ENCODE peak calls at places on chromosomes 7 and 10, in seven cellular contexts. W, I, K, T, F, D and M are unnamed samples.

GRCh38 chr10:92436611-92437010 is 137.3 kb downstream of the IDE start:
- DNase-seq in D (no peak), F (no peak), K (no peak), I (no peak), T (no peak), W (no peak), M (no peak)

GRCh38 chr7:11343818-11344413 is 370.2 kb downstream of the PHF14 start:
- DNase-seq in I (peak), K (peak), D (peak), T (peak), W (no peak), F (no peak), M (peak)

GRCh38 chr10:6455592-6455991 is 124.5 kb downstream of the PRKCQ start:
- DNase-seq in W (no peak), K (no peak), I (no peak), T (no peak), F (no peak), D (no peak), M (no peak)

GRCh38 chr10:132796846-132797245 is 10.9 kb upstream of the NKX6-2 start:
- DNase-seq in I (no peak), F (no peak), D (no peak), K (no peak), T (no peak), W (no peak), M (no peak)

GRCh38 chr7:27156901-27157716 is 634 bp upstream of the HOXA7 start:
- DNase-seq in K (peak), W (no peak), I (no peak), F (peak), T (no peak), D (peak), M (no peak)

GRCh38 chr7:41437257-41438196 is 265.4 kb downstream of the INHBA start:
- DNase-seq in F (no peak), I (no peak), T (peak), W (no peak), D (no peak), K (peak), M (no peak)

GRCh38 chr7:151793531-151793935 is 83.4 kb downstream of the PRKAG2 start:
- DNase-seq in I (no peak), T (peak), K (peak), F (no peak), W (no peak), D (no peak), M (no peak)

GRCh38 chr7:68424643-68425297 is 1173.5 kb upstream of the AUTS2 start:
- DNase-seq in F (no peak), W (no peak), D (no peak), I (no peak), K (no peak), T (no peak), M (no peak)

GRCh38 chr7:18829518-18830252 is 287.8 kb downstream of the TWIST1 start:
- DNase-seq in D (no peak), K (peak), T (peak), I (peak), F (no peak), W (no peak), M (no peak)

GRCh38 chr7:96237040-96237439 is 84.9 kb downstream of the SLC25A13 start:
- DNase-seq in W (no peak), I (no peak), F (no peak), K (no peak), T (no peak), D (no peak), M (no peak)

GRCh38 chr7:115704884-115705283 is 325.7 kb downstream of the TFEC start:
- DNase-seq in T (no peak), F (no peak), I (no peak), D (no peak), K (no peak), W (no peak), M (no peak)

GRCh38 chr7:115709664-115710063 is 320.9 kb downstream of the TFEC start:
- DNase-seq in W (no peak), D (no peak), T (no peak), F (no peak), I (no peak), K (no peak), M (no peak)

GRCh38 chr7:115707684-115708341 is 322.8 kb downstream of the TFEC start:
- DNase-seq in F (no peak), W (no peak), K (no peak), T (no peak), I (no peak), D (no peak), M (no peak)

DNA sequence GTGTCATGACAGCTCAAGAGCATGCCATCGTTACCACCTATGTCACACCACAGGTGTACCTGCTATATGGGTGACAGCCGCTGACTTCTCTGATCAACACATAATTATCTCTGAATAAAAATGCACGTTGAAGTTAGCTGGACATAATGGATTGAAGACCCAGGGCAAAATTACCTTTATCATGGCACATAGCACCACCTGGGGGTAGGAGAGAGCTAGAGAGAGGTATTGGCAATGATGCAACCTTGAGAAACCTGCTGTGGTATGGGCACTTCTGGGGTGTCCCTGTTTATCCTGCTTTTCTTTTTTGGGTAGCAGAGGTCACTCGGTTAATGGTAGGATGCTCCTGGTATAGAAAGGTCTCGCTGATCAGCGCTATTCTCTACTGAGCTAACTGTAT is 323.3 kb downstream of the TFEC start:
- DNase-seq in F (no peak), I (peak), T (peak), W (no peak), K (peak), D (peak), M (no peak)
- TF ChIP-seq CTCF in F (no peak), I (peak), T (no peak), W (peak), K (peak), D (no peak), M (peak)

DNA sequence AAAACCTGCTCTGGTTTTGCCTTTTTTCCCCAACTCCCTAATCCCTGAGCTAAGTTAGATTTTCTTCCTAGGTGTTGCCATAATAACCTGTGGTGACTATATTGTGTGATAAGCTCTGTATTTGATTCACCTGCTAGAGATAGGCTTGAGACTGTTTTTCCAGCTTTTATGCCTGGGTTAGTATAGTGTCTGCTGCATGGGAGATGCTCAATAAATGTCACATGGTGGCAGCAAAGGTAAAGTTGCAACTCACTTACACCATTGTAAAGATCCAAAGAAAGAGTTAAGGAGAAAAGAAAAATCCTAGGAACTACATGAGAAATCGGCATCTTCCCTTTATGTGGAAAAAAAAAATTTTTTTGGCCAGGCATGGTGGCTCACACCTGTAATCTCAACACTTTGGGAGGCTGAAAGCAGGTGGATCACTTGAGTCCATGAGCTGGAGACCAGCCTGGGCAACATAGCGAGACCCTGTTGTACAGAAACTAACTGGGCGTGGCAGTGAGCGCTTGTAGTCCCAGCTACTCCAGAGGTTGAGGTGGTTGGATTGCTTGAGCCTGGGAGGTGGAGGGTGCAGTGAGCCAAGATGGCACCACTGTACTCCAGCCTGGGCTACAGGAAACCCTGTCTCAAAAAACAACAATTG is 3.7 kb downstream of the CCNJ start:
- DNase-seq in F (no peak), K (no peak), I (no peak), W (no peak), T (peak), D (peak), M (no peak)
- TF ChIP-seq CTCF in F (no peak), K (no peak), I (no peak), W (no peak), T (no peak), D (peak), M (peak)

GRCh38 chr7:123581162-123581459 is 20.5 kb upstream of the ASB15 start:
- DNase-seq in D (no peak), K (no peak), W (no peak), F (no peak), I (no peak), T (no peak), M (no peak)

GRCh38 chr7:123583821-123584220 is 17.8 kb upstream of the ASB15 start:
- DNase-seq in I (no peak), W (no peak), T (no peak), K (no peak), D (no peak), F (no peak), M (no peak)

DNA sequence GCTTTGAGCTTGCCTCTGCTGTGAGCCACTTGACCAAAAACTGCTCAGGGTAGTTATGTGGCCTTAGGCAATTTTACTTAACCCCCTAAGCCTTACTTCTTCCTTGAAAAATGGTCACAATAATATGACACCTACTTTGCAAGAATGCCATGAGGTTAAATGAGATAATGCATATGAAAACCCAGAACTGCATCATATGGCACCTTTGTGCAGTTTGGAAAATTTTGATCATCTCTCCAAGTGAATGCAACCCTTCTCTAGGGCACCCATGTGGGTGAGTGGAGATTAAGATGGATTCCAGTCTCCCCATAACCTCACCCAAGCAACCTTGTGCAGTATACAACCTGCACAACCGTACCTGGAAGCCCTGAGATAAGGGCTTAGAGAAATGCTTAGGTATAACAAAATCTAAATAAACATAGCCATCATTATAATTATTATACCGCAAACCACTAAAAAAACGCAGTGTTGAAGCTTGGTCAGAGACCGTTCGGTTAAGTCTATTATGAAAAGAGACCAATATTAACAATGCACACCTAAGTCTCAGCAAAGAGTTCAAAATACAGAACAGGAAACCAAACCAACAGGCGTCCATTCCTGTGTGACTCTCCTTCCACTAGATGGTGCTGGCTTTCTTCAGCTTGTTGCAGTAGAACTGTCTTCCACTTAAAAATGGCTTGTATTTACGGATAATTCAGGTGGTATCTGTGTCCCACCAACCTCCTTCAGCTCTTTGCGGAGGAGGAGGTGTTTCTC is 21.0 kb upstream of the ASB15 start:
- DNase-seq in K (peak), I (peak), D (peak), W (no peak), T (peak), F (no peak), M (no peak)
- TF ChIP-seq CTCF in K (peak), I (peak), D (peak), W (peak), T (peak), F (no peak), M (peak)

GRCh38 chr7:139619367-139619657 is 95.8 kb downstream of the CLEC2L start:
- DNase-seq in W (no peak), F (no peak), I (peak), T (peak), D (peak), K (peak), M (no peak)

GRCh38 chr7:139620676-139621344 is 97.3 kb downstream of the CLEC2L start:
- DNase-seq in W (no peak), F (peak), T (peak), D (peak), I (no peak), K (no peak), M (peak)

GRCh38 chr7:139617074-139617473 is 93.6 kb downstream of the CLEC2L start:
- DNase-seq in W (no peak), F (no peak), T (no peak), K (no peak), D (no peak), I (no peak), M (no peak)

GRCh38 chr7:139614886-139615285 is 91.4 kb downstream of the CLEC2L start:
- DNase-seq in W (no peak), F (no peak), D (no peak), K (no peak), T (no peak), I (no peak), M (no peak)

DNA sequence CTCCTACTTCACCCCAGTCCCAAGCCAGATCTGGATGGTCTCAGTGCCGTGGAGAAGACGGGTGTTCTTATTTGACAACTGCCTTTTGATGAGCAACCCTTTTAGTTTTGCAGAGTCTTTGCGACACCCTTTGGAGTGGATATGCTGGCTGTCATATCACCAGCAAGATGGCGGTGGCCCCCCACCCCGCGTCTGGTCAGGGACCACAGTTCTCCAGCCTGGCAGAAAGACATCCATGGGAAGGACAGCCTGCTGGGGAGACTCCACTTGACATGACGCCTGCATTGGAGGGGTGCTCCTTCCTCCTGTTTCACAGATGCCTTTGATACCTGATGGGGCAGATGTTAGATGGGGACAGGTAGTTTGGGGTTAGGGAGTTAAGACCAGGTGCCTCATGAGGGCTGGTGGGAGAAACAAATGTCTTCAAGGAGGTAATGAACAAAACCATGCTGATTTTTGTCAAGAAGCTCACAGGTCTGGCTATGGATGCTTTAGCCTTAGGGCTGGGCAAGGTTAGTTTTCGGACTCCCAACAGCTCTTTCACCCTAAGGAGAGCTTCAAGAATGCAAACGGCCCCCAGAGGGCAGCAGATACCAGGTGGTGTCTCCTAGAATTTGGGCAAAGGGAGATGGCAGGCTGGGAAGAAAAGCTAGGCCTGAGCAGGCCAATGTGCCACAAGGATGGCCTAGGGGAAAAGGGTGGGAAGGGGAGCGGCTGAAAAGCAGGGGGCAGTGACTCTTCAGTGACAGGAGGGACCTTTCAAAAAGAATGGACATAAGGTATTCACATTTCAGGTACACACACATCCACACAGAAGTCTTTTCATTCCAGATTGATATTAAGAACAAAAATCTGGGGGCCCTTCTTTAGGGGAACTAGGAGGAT is 95.2 kb downstream of the CLEC2L start:
- DNase-seq in T (peak), I (no peak), F (no peak), W (no peak), D (peak), K (peak), M (no peak)
- TF ChIP-seq CTCF in T (peak), I (peak), F (no peak), W (peak), D (peak), K (peak), M (peak)

GRCh38 chr7:108598153-108598552 is 28.5 kb downstream of the DNAJB9 start:
- DNase-seq in F (no peak), T (no peak), D (no peak), K (no peak), W (no peak), I (no peak), M (no peak)

GRCh38 chr7:108589874-108590273 is 20.2 kb downstream of the DNAJB9 start:
- DNase-seq in D (no peak), I (no peak), K (no peak), W (no peak), T (no peak), F (no peak), M (no peak)

GRCh38 chr7:108596560-108596959 is 26.9 kb downstream of the DNAJB9 start:
- DNase-seq in I (no peak), T (no peak), K (no peak), W (no peak), D (no peak), F (no peak), M (no peak)

GRCh38 chr7:108592633-108593277 is 23.1 kb downstream of the DNAJB9 start:
- DNase-seq in F (no peak), I (no peak), T (peak), K (no peak), W (no peak), D (no peak), M (no peak)
- TF ChIP-seq CTCF in F (no peak), I (no peak), T (peak), K (peak), W (peak), D (no peak), M (no peak)

GRCh38 chr7:117666019-117666418 is 186.2 kb downstream of the CFTR start:
- DNase-seq in T (peak), I (peak), D (peak), F (no peak), W (no peak), K (peak), M (no peak)

GRCh38 chr7:117665393-117665792 is 185.6 kb downstream of the CFTR start:
- DNase-seq in K (no peak), T (no peak), F (no peak), I (no peak), W (no peak), D (no peak), M (no peak)

GRCh38 chr7:117661312-117661711 is 181.5 kb downstream of the CFTR start:
- DNase-seq in I (no peak), K (no peak), F (no peak), T (no peak), D (no peak), W (no peak), M (no peak)

GRCh38 chr7:117666689-117667088 is 186.9 kb downstream of the CFTR start:
- DNase-seq in F (no peak), D (no peak), I (no peak), K (no peak), T (no peak), W (no peak), M (no peak)

DNA sequence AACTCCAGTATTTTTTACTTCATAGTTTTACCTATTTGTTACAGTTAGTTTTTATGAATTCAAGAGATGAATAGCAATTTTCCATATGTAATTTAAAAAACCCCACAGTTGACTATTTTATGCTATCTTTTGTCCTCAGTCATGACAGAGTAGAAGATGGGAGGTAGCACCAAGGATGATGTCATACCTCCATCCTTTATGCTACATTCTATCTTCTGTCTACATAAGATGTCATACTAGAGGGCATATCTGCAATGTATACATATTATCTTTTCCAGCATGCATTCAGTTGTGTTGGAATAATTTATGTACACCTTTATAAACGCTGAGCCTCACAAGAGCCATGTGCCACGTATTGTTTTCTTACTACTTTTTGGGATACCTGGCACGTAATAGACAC is 184.2 kb downstream of the CFTR start:
- DNase-seq in W (no peak), F (no peak), K (no peak), I (no peak), T (no peak), D (no peak), M (no peak)
- TF ChIP-seq CTCF in W (no peak), F (no peak), K (no peak), I (no peak), T (no peak), D (no peak), M (no peak)

GRCh38 chr7:127047521-127047920 is 205.2 kb downstream of the GRM8 start:
- DNase-seq in W (no peak), K (no peak), I (no peak), F (no peak), D (no peak), T (no peak), M (no peak)
- TF ChIP-seq CTCF in W (no peak), K (no peak), I (no peak), F (no peak), D (no peak), T (no peak), M (no peak)